ENCODE peak calls at places on chromosomes 4 and X, in ten cellular contexts. R is cardiac muscle cell; J is fibroblast of the conjunctiva; S is stimulated activated CD4-positive, alpha-beta T cell treated with anti-CD3 and anti-CD28 coated beads, TNF-alpha, amount 100 ng/mL, for 1 hour; H is SW480; Y is choroid plexus epithelial cell; D is activated CD4-positive, alpha-beta T cell treated with anti-CD3 and anti-CD28 coated beads for 4 hours; I is neuronal stem cell; B is psoas muscle; Q is Calu3. G is an unnamed sample.

GRCh38 chr4:93203708-93204107 is 624.8 kb upstream of the ATOH1 start:
- DNase-seq in Y (no peak), R (no peak), B (no peak), Q (no peak), I (no peak), S (no peak), D (no peak), J (no peak), H (peak), G (no peak)

GRCh38 chr4:3605491-3605890 is 73.3 kb upstream of the LRPAP1 start:
- DNase-seq in J (no peak), Y (no peak), Q (no peak), B (no peak), D (no peak), R (no peak), H (no peak), I (no peak), S (no peak), G (no peak)

GRCh38 chr4:82510216-82510615 is 51.6 kb downstream of the TMEM150C start:
- DNase-seq in R (no peak), H (no peak), Q (no peak), D (no peak), B (no peak), Y (no peak), J (no peak), S (no peak), I (no peak), G (no peak)

GRCh38 chrX:31336419-31336818 is 264.6 kb upstream of the FTHL17 start:
- DNase-seq in I (no peak), B (no peak), Q (no peak), J (no peak), D (no peak), S (no peak), H (no peak), R (no peak), Y (no peak), G (no peak)

GRCh38 chr4:143202824-143203223 is 18.1 kb downstream of the USP38 start:
- DNase-seq in H (no peak), D (no peak), Y (peak), J (no peak), R (no peak), B (no peak), I (no peak), S (no peak), Q (no peak), G (no peak)

GRCh38 chr4:164239976-164240375 is 514.0 kb upstream of the SMIM31 start:
- DNase-seq in I (no peak), S (no peak), H (no peak), Q (no peak), D (no peak), J (no peak), R (no peak), B (no peak), Y (peak), G (no peak)

GRCh38 chr4:11543710-11544109 is 115.0 kb upstream of the HS3ST1 start:
- DNase-seq in J (no peak), I (no peak), Q (peak), H (no peak), S (no peak), Y (peak), R (no peak), B (no peak), D (no peak), G (no peak)

GRCh38 chr4:78345237-78345636 is 206.3 kb upstream of the ANXA3 start:
- DNase-seq in H (no peak), B (no peak), S (no peak), J (no peak), R (no peak), I (no peak), Q (no peak), D (no peak), Y (no peak), G (no peak)

GRCh38 chr4:56424697-56425514 is 10.5 kb downstream of the PPAT start:
- DNase-seq in H (no peak), Y (peak), S (no peak), J (no peak), I (no peak), Q (peak), D (peak), B (no peak), R (peak), G (no peak)

GRCh38 chr4:187235456-187236170 is 512.0 kb upstream of the FAT1 start:
- DNase-seq in Q (no peak), S (no peak), I (no peak), D (no peak), Y (no peak), B (no peak), J (no peak), H (no peak), R (no peak), G (no peak)

GRCh38 chrX:14125451-14125850 is 95.8 kb upstream of the GEMIN8 start:
- DNase-seq in S (no peak), B (no peak), R (no peak), D (no peak), Y (no peak), H (no peak), I (no peak), J (no peak), Q (no peak), G (no peak)

GRCh38 chrX:132837126-132837525 is 121.3 kb downstream of the HS6ST2 start:
- DNase-seq in D (no peak), R (no peak), Y (peak), Q (peak), S (no peak), B (no peak), I (no peak), H (peak), J (no peak), G (no peak)

GRCh38 chr4:1329408-1330371 is 17.3 kb upstream of the UVSSA start:
- DNase-seq in H (no peak), Y (peak), D (no peak), Q (peak), I (no peak), B (peak), J (no peak), S (no peak), R (no peak), G (no peak)

GRCh38 chr4:42339935-42340406 is 57.3 kb upstream of the SHISA3 start:
- DNase-seq in H (no peak), Q (no peak), I (no peak), Y (peak), S (no peak), R (peak), B (peak), D (no peak), J (no peak), G (no peak)

GRCh38 chr4:172785623-172786022 is 383.0 kb upstream of the GALNT7 start:
- DNase-seq in R (no peak), Q (no peak), H (no peak), Y (no peak), S (no peak), I (no peak), B (no peak), J (no peak), D (no peak), G (no peak)